ENCODE peak calls at places on chromosomes 7 and 10, in four cellular contexts. O, R, M and A are unnamed samples.

GRCh38 chr10:55203319-55203718 is 402.3 kb upstream of the PCDH15 start:
- DNase-seq in O (no peak), R (no peak), M (no peak), A (no peak)

GRCh38 chr10:11345224-11346054 is 266.0 kb downstream of the USP6NL start:
- DNase-seq in R (peak; percentile 61), O (no peak), M (peak; percentile 4), A (no peak)

GRCh38 chr7:106346678-106347217 is 62.0 kb upstream of the NAMPT start:
- DNase-seq in O (peak; percentile 60), M (no peak), R (peak; percentile 96), A (peak; percentile 75)

GRCh38 chr7:68800316-68800715 is 798.0 kb upstream of the AUTS2 start:
- DNase-seq in O (no peak), R (no peak), M (no peak), A (no peak)

GRCh38 chr7:100818825-100819224 is 8.5 kb downstream of the EPHB4 start:
- DNase-seq in M (no peak), R (no peak), O (no peak), A (no peak)

GRCh38 chr10:29099415-29099814 is 189.5 kb upstream of the LYZL1 start:
- DNase-seq in O (no peak), R (no peak), M (no peak), A (no peak)

GRCh38 chr10:61404771-61405170 is 48.4 kb downstream of the TMEM26 start:
- DNase-seq in M (no peak), O (no peak), R (no peak), A (no peak)

GRCh38 chr10:58291538-58292174 is 22.7 kb downstream of the CISD1 start:
- DNase-seq in R (peak; percentile 24), M (peak; percentile 21), O (peak; percentile 34), A (peak; percentile 27)

GRCh38 chr10:43389867-43390266 is 18.4 kb downstream of the FXYD4 start:
- DNase-seq in O (peak; percentile 64), M (no peak), R (no peak), A (no peak)

GRCh38 chr7:113710310-113711106 is 208.3 kb downstream of the PPP1R3A start:
- DNase-seq in R (peak; percentile 85), M (peak; percentile 63), O (peak; percentile 59), A (peak; percentile 86)

GRCh38 chr7:147775564-147775963 is 815.0 kb upstream of the C7orf33 start:
- DNase-seq in R (no peak), O (no peak), M (no peak), A (no peak)

GRCh38 chr10:13001887-13002212 is 337 bp upstream of the CCDC3 start:
- DNase-seq in O (no peak), M (no peak), R (no peak), A (no peak)

GRCh38 chr10:118798186-118798811 is 43.5 kb upstream of the CACUL1 start:
- DNase-seq in M (no peak), O (no peak), R (peak; percentile 26), A (no peak)

GRCh38 chr10:33365871-33366411 is 31.5 kb upstream of the NRP1 start:
- DNase-seq in M (no peak), R (peak; percentile 55), O (no peak), A (no peak)

GRCh38 chr10:123266981-123267380 is 112.8 kb downstream of the BUB3 start:
- DNase-seq in R (no peak), M (no peak), O (no peak), A (no peak)

GRCh38 chr7:108630002-108630401 is 60.3 kb downstream of the DNAJB9 start:
- DNase-seq in R (no peak), M (no peak), O (no peak), A (no peak)

GRCh38 chr7:124930655-124931597 is 1.3 kb upstream of the POT1 start:
- DNase-seq in R (no peak), O (no peak), M (no peak), A (no peak)

GRCh38 chr7:56078196-56078595 is 14.1 kb downstream of the SUMF2 start:
- DNase-seq in M (no peak), O (no peak), R (no peak), A (no peak)

GRCh38 chr7:1990001-1990670 is 242.6 kb downstream of the MAD1L1 start:
- DNase-seq in R (no peak), M (no peak), O (no peak), A (no peak)

GRCh38 chr10:25761937-25762336 is 172.1 kb upstream of the MYO3A start:
- DNase-seq in M (no peak), O (no peak), R (no peak), A (no peak)

GRCh38 chr10:99394256-99394655 is 36.2 kb downstream of the GOT1 start:
- DNase-seq in O (no peak), R (no peak), M (no peak), A (no peak)

GRCh38 chr10:15254808-15255655 is 86.5 kb upstream of the NMT2 start:
- DNase-seq in R (no peak), M (no peak), O (peak; percentile 46), A (no peak)

GRCh38 chr10:49273082-49273465 is 25.9 kb upstream of the C10orf71 start:
- DNase-seq in O (no peak), M (no peak), R (no peak), A (no peak)

GRCh38 chr10:77111611-77112550 is 525.7 kb downstream of the KCNMA1 start:
- DNase-seq in M (peak; percentile 60), O (peak; percentile 73), R (peak; percentile 16), A (peak; percentile 45)

GRCh38 chr7:35036361-35037171 is 719 bp downstream of the DPY19L1 start:
- DNase-seq in R (no peak), M (peak; percentile 46), O (peak; percentile 65), A (no peak)

GRCh38 chr10:86264481-86265231 is 101.9 kb downstream of the GRID1 start:
- DNase-seq in R (no peak), O (no peak), M (no peak), A (no peak)

GRCh38 chr7:120052884-120053382 is 220.0 kb upstream of the KCND2 start:
- DNase-seq in M (no peak), O (peak; percentile 53), R (no peak), A (no peak)

GRCh38 chr10:52742723-52743122 is 29.9 kb downstream of the MBL2 start:
- DNase-seq in O (no peak), R (no peak), M (no peak), A (no peak)

GRCh38 chr10:120453319-120453718 is 3.7 kb upstream of the PLPP4 start:
- DNase-seq in O (no peak), M (no peak), R (no peak), A (no peak)

GRCh38 chr10:100562806-100563293 is 27.1 kb downstream of the HIF1AN start:
- DNase-seq in O (peak; percentile 61), M (peak; percentile 12), R (no peak), A (no peak)

GRCh38 chr7:30584415-30584814 is 10.3 kb upstream of the GARS1 start:
- DNase-seq in O (no peak), M (no peak), R (no peak), A (no peak)

GRCh38 chr7:4738711-4739527 is 36.5 kb upstream of the AP5Z1 start:
- DNase-seq in O (peak; percentile 90), R (peak; percentile 73), M (peak; percentile 77), A (peak; percentile 75)

GRCh38 chr10:110644598-110645462 is 694 bp downstream of the RBM20 start:
- DNase-seq in O (no peak), M (no peak), R (no peak), A (no peak)
- TF ChIP-seq TCF7L2 in O (no peak), M (no peak), R (no peak), A (no peak)

GRCh38 chr7:81029523-81029922 is 110.7 kb upstream of the SEMA3C start:
- DNase-seq in M (no peak), O (no peak), R (no peak), A (no peak)
- TF ChIP-seq TCF7L2 in M (no peak), O (no peak), R (no peak), A (no peak)

GRCh38 chr7:139018910-139019309 is 16.9 kb downstream of the ZC3HAV1L start:
- DNase-seq in R (no peak), M (no peak), O (no peak), A (no peak)

GRCh38 chr7:139011373-139011772 is 24.5 kb downstream of the ZC3HAV1L start:
- DNase-seq in M (no peak), R (no peak), O (no peak), A (no peak)

GRCh38 chr7:139022286-139022685 is 13.6 kb downstream of the ZC3HAV1L start:
- DNase-seq in R (no peak), O (no peak), M (no peak), A (no peak)

DNA sequence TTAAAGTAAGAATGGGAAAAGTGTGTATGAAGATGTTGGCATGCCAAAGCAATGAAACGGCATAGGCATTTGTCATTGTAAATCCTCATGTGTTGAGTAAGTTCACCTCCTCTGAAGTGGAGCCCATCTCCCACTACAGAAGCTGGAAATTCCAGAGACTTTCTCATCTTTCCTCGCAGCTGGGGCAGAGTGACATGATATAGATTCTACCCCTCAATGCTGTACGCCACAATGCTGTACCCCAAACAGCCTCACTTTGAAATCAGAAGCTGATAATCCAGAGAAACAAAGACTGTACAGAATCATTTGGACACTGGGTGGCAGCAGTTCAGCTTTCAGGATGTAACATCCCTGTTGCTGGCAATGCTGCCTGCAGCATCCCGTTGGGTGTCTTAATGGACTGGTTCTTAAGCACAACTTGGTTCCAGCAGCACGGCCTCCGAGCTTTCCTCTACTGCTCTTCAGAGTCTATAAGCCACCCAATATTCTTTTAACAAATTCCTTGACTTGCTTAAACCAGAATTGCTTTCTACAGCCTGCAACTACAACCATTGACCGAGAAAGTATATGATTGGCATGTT is 18.8 kb downstream of the ZC3HAV1L start:
- DNase-seq in M (peak; percentile 68), O (peak; percentile 87), R (peak; percentile 54), A (peak; percentile 66)
- TF ChIP-seq TCF7L2 in M (no peak), O (no peak), R (no peak), A (no peak)

GRCh38 chr7:96337519-96337918 is 15.6 kb upstream of the SLC25A13 start:
- DNase-seq in R (no peak), O (no peak), M (no peak), A (no peak)
- TF ChIP-seq TCF7L2 in R (no peak), O (no peak), M (no peak), A (no peak)

GRCh38 chr10:125455855-125456254 is 227.1 kb downstream of the TEX36 start:
- DNase-seq in O (no peak), R (no peak), M (no peak), A (no peak)

GRCh38 chr10:125460326-125460725 is 222.6 kb downstream of the TEX36 start:
- DNase-seq in R (no peak), O (no peak), M (no peak), A (no peak)

DNA sequence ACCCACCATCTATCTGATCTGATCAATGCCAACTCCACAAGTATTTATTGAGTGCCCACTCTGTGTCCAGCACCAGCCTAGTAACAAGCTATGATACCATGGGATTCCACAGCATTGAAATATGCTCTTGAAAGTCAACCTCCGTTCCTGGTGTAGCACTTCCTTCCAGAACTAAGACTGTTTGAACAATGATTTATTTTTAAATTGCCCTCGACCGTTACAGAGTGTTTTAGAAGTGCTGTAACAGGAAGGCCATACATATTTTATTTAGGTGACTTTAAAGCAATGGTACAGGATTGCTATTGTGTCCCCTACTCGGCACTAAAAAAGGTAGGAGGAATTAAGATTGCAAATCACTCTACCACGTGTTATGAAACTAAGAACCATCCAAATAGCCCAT is 225.6 kb downstream of the TEX36 start:
- DNase-seq in O (no peak), M (no peak), R (no peak), A (no peak)
- TF ChIP-seq TCF7L2 in O (no peak), M (no peak), R (no peak), A (no peak)

GRCh38 chr10:24255907-24256306 is 47.0 kb downstream of the KIAA1217 start:
- DNase-seq in O (no peak), R (no peak), M (no peak), A (no peak)
- TF ChIP-seq TCF7L2 in O (no peak), R (no peak), M (no peak), A (no peak)